ENCODE peak calls at places on chromosome 13, in ten cellular contexts. One of them, this sample, is unnamed.

GRCh38 chr13:32019612-32020233 is 11.9 kb upstream of the FRY start:
- DNase-seq in NCI-H2029 treated with DMSO at 0.1 percent for 48 hours: no peak
- DNase-seq in Caki2: peak; percentile 17
- DNase-seq in HS-5: no peak
- DNase-seq in ecto neural progenitor cell: peak; percentile 58
- DNase-seq in activated CD8-positive, alpha-beta memory T cell treated with anti-CD3 and anti-CD28 coated beads, Interleukin-2, amount 50 U/mL, for 4 hours: peak; percentile 20
- DNase-seq in endodermal cell: peak; percentile 84
- DNase-seq in stimulated activated CD8-positive, alpha-beta memory T cell treated with anti-CD3 and anti-CD28 coated beads, Interleukin-4, amount 100 ng/mL, for 1 hour: no peak
- DNase-seq in heart right ventricle: no peak
- DNase-seq in NCI-H146: peak; percentile 53
- DNase-seq in this sample: peak; percentile 75

GRCh38 chr13:50950808-50951207 is 41.2 kb downstream of the RNASEH2B start:
- DNase-seq in NCI-H2029 treated with DMSO at 0.1 percent for 48 hours: no peak
- DNase-seq in Caki2: no peak
- DNase-seq in HS-5: no peak
- DNase-seq in ecto neural progenitor cell: no peak
- DNase-seq in activated CD8-positive, alpha-beta memory T cell treated with anti-CD3 and anti-CD28 coated beads, Interleukin-2, amount 50 U/mL, for 4 hours: no peak
- DNase-seq in endodermal cell: no peak
- DNase-seq in stimulated activated CD8-positive, alpha-beta memory T cell treated with anti-CD3 and anti-CD28 coated beads, Interleukin-4, amount 100 ng/mL, for 1 hour: no peak
- DNase-seq in heart right ventricle: no peak
- DNase-seq in NCI-H146: no peak
- DNase-seq in this sample: no peak

GRCh38 chr13:114108894-114109293 is 23.5 kb downstream of the RASA3 start:
- DNase-seq in NCI-H2029 treated with DMSO at 0.1 percent for 48 hours: no peak
- DNase-seq in Caki2: no peak
- DNase-seq in HS-5: no peak
- DNase-seq in ecto neural progenitor cell: no peak
- DNase-seq in activated CD8-positive, alpha-beta memory T cell treated with anti-CD3 and anti-CD28 coated beads, Interleukin-2, amount 50 U/mL, for 4 hours: peak; percentile 13
- DNase-seq in endodermal cell: peak; percentile 28
- DNase-seq in stimulated activated CD8-positive, alpha-beta memory T cell treated with anti-CD3 and anti-CD28 coated beads, Interleukin-4, amount 100 ng/mL, for 1 hour: no peak
- DNase-seq in heart right ventricle: no peak
- DNase-seq in NCI-H146: no peak
- DNase-seq in this sample: no peak

GRCh38 chr13:73825143-73825542 is 309.1 kb downstream of the KLF12 start:
- DNase-seq in NCI-H2029 treated with DMSO at 0.1 percent for 48 hours: no peak
- DNase-seq in Caki2: no peak
- DNase-seq in HS-5: no peak
- DNase-seq in ecto neural progenitor cell: no peak
- DNase-seq in activated CD8-positive, alpha-beta memory T cell treated with anti-CD3 and anti-CD28 coated beads, Interleukin-2, amount 50 U/mL, for 4 hours: no peak
- DNase-seq in endodermal cell: no peak
- DNase-seq in stimulated activated CD8-positive, alpha-beta memory T cell treated with anti-CD3 and anti-CD28 coated beads, Interleukin-4, amount 100 ng/mL, for 1 hour: no peak
- DNase-seq in heart right ventricle: no peak
- DNase-seq in NCI-H146: no peak
- DNase-seq in this sample: no peak

GRCh38 chr13:109687559-109688448 is 98.6 kb downstream of the IRS2 start:
- DNase-seq in NCI-H2029 treated with DMSO at 0.1 percent for 48 hours: peak; percentile 92
- DNase-seq in Caki2: no peak
- DNase-seq in HS-5: no peak
- DNase-seq in ecto neural progenitor cell: no peak
- DNase-seq in activated CD8-positive, alpha-beta memory T cell treated with anti-CD3 and anti-CD28 coated beads, Interleukin-2, amount 50 U/mL, for 4 hours: no peak
- DNase-seq in endodermal cell: no peak
- DNase-seq in stimulated activated CD8-positive, alpha-beta memory T cell treated with anti-CD3 and anti-CD28 coated beads, Interleukin-4, amount 100 ng/mL, for 1 hour: no peak
- DNase-seq in heart right ventricle: no peak
- DNase-seq in NCI-H146: peak; percentile 94
- DNase-seq in this sample: no peak

GRCh38 chr13:106534844-106535551 is 464 bp downstream of the EFNB2 start:
- DNase-seq in NCI-H2029 treated with DMSO at 0.1 percent for 48 hours: no peak
- DNase-seq in Caki2: peak; percentile 8
- DNase-seq in HS-5: no peak
- DNase-seq in ecto neural progenitor cell: peak; percentile 64
- DNase-seq in activated CD8-positive, alpha-beta memory T cell treated with anti-CD3 and anti-CD28 coated beads, Interleukin-2, amount 50 U/mL, for 4 hours: peak; percentile 16
- DNase-seq in endodermal cell: peak; percentile 72
- DNase-seq in stimulated activated CD8-positive, alpha-beta memory T cell treated with anti-CD3 and anti-CD28 coated beads, Interleukin-4, amount 100 ng/mL, for 1 hour: no peak
- DNase-seq in heart right ventricle: peak; percentile 26
- DNase-seq in NCI-H146: peak; percentile 51
- DNase-seq in this sample: peak; percentile 35

GRCh38 chr13:112061367-112062046 is 5.4 kb upstream of the SOX1 start:
- DNase-seq in NCI-H2029 treated with DMSO at 0.1 percent for 48 hours: no peak
- DNase-seq in Caki2: no peak
- DNase-seq in HS-5: no peak
- DNase-seq in ecto neural progenitor cell: no peak
- DNase-seq in activated CD8-positive, alpha-beta memory T cell treated with anti-CD3 and anti-CD28 coated beads, Interleukin-2, amount 50 U/mL, for 4 hours: no peak
- DNase-seq in endodermal cell: peak; percentile 62
- DNase-seq in stimulated activated CD8-positive, alpha-beta memory T cell treated with anti-CD3 and anti-CD28 coated beads, Interleukin-4, amount 100 ng/mL, for 1 hour: no peak
- DNase-seq in heart right ventricle: no peak
- DNase-seq in NCI-H146: no peak
- DNase-seq in this sample: peak; percentile 54

GRCh38 chr13:64540468-64540867 is 2689.7 kb downstream of the PCDH9 start:
- DNase-seq in NCI-H2029 treated with DMSO at 0.1 percent for 48 hours: no peak
- DNase-seq in Caki2: peak; percentile 7
- DNase-seq in HS-5: no peak
- DNase-seq in ecto neural progenitor cell: no peak
- DNase-seq in activated CD8-positive, alpha-beta memory T cell treated with anti-CD3 and anti-CD28 coated beads, Interleukin-2, amount 50 U/mL, for 4 hours: no peak
- DNase-seq in endodermal cell: no peak
- DNase-seq in stimulated activated CD8-positive, alpha-beta memory T cell treated with anti-CD3 and anti-CD28 coated beads, Interleukin-4, amount 100 ng/mL, for 1 hour: no peak
- DNase-seq in heart right ventricle: no peak
- DNase-seq in NCI-H146: no peak
- DNase-seq in this sample: no peak